ENCODE peak calls at places on chromosomes 16 and 17, in six cellular contexts. O is IMR-90, H is neuronal stem cell, P is mesenchymal stem cell, J is H1, U is trophoblast cell. Z is an unnamed sample.

GRCh38 chr16:14321542-14321941 is 250.4 kb downstream of the MRTFB start:
- DNase-seq in O (no peak), U (no peak), H (no peak), J (no peak), P (no peak), Z (no peak)

GRCh38 chr17:81258292-81258691 is 19.2 kb downstream of the NDUFAF8 start:
- DNase-seq in J (no peak), P (peak), O (no peak), U (no peak), H (no peak), Z (peak)

GRCh38 chr17:71689782-71690181 is 431.0 kb upstream of the SOX9 start:
- DNase-seq in P (no peak), O (no peak), H (no peak), J (no peak), U (no peak), Z (no peak)

GRCh38 chr17:78231991-78232759 is 744 bp downstream of the TMEM235 start:
- DNase-seq in P (no peak), J (peak), O (no peak), U (no peak), H (no peak), Z (peak)

GRCh38 chr16:30839523-30840227 is 52.7 kb upstream of the ZNF629 start:
- DNase-seq in U (peak), O (no peak), H (no peak), J (no peak), P (no peak), Z (no peak)

GRCh38 chr17:77327566-77328463 is 187.0 kb downstream of the SEC14L1 start:
- DNase-seq in J (no peak), H (no peak), O (no peak), P (no peak), U (no peak), Z (peak)

GRCh38 chr17:32161506-32162365 is 19.4 kb downstream of the RHOT1 start:
- DNase-seq in P (peak), O (peak), J (no peak), H (no peak), U (no peak), Z (no peak)

GRCh38 chr16:85803570-85803969 is 4.1 kb downstream of the COX4I1 start:
- DNase-seq in U (no peak), P (no peak), O (no peak), H (no peak), J (no peak), Z (no peak)

GRCh38 chr16:57084257-57084770 is 8.1 kb upstream of the CPNE2 start:
- DNase-seq in H (peak), J (peak), O (peak), P (peak), U (peak), Z (peak)

GRCh38 chr17:57955183-57955952 is at the start of gene CUEDC1:
- DNase-seq in J (peak), O (peak), P (peak), U (peak), H (peak), Z (peak)

DNA sequence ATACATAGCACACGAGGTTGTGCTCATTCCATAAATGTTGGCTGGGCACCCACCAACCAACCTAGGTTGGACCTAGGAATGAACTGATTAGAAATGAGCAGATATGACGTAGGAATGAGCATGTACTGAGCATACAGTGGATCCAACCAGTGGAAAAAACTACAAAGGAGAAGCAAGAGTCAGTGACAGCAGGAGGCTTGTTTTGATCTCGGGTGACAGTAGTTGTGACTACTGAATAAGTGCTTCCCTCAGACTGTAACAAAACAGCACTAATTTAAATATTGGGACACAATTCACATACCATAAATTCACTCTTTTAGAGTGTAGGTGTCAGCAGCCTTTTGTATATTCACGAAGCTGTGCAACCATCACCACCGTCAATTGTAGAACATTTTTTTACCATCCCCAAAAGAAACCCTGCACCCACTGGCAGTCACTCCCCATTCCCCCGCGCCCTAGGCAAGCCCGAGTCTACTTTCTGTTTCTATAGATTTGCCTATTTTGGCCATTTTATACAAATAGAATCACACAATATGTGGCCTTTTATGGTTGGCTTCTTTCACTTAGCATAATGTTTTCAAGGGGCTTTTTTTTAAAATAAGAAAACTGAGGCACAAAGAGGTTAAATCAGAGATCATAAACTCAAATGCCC is 7.0 kb downstream of the VAC14 start:
- DNase-seq in O (no peak), P (no peak), U (no peak), H (no peak), J (no peak), Z (no peak)
- H3K14ac ChIP-seq in O (no peak), P (no peak), U (no peak), H (no peak), J (no peak), Z (no peak)

GRCh38 chr17:49414271-49414621 is 436 bp downstream of the PHB1 start:
- DNase-seq in H (no peak), O (no peak), J (no peak), U (peak), P (no peak), Z (no peak)

GRCh38 chr17:49409066-49409465 is 5.6 kb downstream of the PHB1 start:
- DNase-seq in J (no peak), P (no peak), H (no peak), U (no peak), O (no peak), Z (no peak)

GRCh38 chr17:49414622-49415350 is at the start of gene PHB1:
- DNase-seq in U (peak), P (peak), J (peak), H (peak), O (peak), Z (peak)
- H3K9ac ChIP-seq in U (peak), P (peak), J (peak), H (peak), O (peak), Z (peak)

DNA sequence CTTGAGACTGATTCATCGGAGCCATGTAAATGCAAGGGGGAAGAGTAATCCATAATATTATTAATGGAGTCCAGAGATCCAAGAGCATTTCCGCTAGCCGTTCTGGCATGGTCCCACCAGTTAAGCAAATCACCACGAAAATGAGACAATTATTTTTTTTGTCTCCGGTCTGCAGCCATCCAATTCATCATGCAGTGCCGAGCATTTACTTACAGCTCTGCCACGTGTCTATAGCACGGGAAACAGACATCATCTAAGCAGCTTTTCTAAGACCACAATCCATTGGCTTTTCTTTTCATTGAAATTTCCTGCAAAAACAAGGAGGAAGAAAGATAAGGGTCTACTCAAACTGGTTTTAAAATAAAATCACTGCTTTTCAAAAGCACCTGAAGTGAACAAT is 14.9 kb downstream of the CDH8 start:
- DNase-seq in U (no peak), O (no peak), P (no peak), H (no peak), J (no peak), Z (no peak)
- H3K14ac ChIP-seq in U (no peak), O (no peak), P (no peak), H (no peak), J (no peak), Z (no peak)

GRCh38 chr16:27235938-27236245 is 32.6 kb downstream of the KDM8 start:
- DNase-seq in P (no peak), J (no peak), O (no peak), H (no peak), U (no peak), Z (no peak)
- H3K9ac ChIP-seq in P (peak), J (no peak), O (peak), H (no peak), U (no peak), Z (no peak)

DNA sequence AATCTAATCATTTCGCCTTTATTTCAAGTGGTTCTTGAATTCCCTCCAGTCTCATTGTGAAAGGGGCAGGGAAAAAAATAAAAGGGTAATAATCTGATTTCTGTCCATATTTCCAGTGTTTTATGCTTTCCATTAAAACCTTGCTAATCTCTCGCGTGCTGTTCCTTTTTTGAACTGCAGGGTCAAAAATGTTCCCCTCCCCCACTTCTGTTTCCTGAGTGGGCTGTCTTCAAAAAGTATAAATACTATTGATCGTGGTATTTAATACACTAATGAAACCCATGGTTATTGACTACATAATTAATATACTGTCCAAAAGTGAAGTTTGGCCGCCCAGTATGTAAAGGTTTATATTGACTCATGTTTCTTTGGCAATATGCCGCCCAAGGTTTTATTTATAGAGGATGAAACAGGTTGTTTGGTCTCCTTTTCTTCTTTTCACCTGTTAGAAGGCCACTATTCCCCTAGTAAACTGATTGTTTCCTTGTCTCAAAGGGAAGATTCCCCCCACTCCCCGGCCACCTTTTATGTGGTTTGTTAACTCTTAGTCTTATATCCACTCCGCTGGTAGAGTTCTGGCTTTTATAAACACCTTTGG is 69.7 kb downstream of the RPA1 start:
- DNase-seq in H (no peak), O (no peak), J (no peak), P (peak), U (no peak), Z (no peak)
- H3K14ac ChIP-seq in H (no peak), O (no peak), J (no peak), P (no peak), U (no peak), Z (no peak)

GRCh38 chr17:41549596-41550039 is 21.5 kb upstream of the KRT19 start:
- DNase-seq in P (peak), J (no peak), O (peak), U (no peak), H (no peak), Z (no peak)
- H3K9ac ChIP-seq in P (peak), J (no peak), O (no peak), U (no peak), H (no peak), Z (no peak)

GRCh38 chr17:74239169-74239568 is 25.8 kb downstream of the TTYH2 start:
- DNase-seq in O (no peak), P (no peak), H (no peak), J (no peak), U (peak), Z (no peak)
- H3K14ac ChIP-seq in O (no peak), P (no peak), H (no peak), J (no peak), U (no peak), Z (no peak)

GRCh38 chr17:55237826-55238196 is 26.9 kb upstream of the HLF start:
- DNase-seq in P (no peak), H (no peak), U (no peak), O (no peak), J (no peak), Z (no peak)
- H3K9ac ChIP-seq in P (peak), H (no peak), U (no peak), O (no peak), J (no peak), Z (no peak)

Z was measured in H9.